ENCODE peak calls at places on chromosomes 16 and 17, in five cellular contexts. J is prostate gland; P is tibial artery; K is CD8-positive, alpha-beta T cell; W is stomach. H is an unnamed sample. For H3K9me3, the result is how much of the 10 kb centered on the place peaks cover.

GRCh38 chr17:36697907-36698526 is 96.6 kb downstream of the MRM1 start:
- DNase-seq in W (no peak), J (no peak), P (no peak), K (no peak), H (no peak)

GRCh38 chr17:43092891-43093290 is 32.3 kb downstream of the BRCA1 start:
- DNase-seq in P (no peak), J (no peak), W (no peak), K (no peak), H (no peak)

GRCh38 chr17:31535581-31535981 is 144.1 kb downstream of the RAB11FIP4 start:
- DNase-seq in W (no peak), K (no peak), P (no peak), J (no peak), H (no peak)

GRCh38 chr17:8857919-8858318 is 9.6 kb downstream of the PIK3R6 start:
- DNase-seq in K (no peak), P (no peak), W (no peak), J (no peak), H (peak)

GRCh38 chr17:76725580-76726230 is 701 bp downstream of the JMJD6 start:
- DNase-seq in J (peak), P (peak), W (peak), K (peak), H (peak)

GRCh38 chr17:77440571-77440981 is 299.8 kb downstream of the SEC14L1 start:
- DNase-seq in K (no peak), W (no peak), P (no peak), J (no peak), H (no peak)

GRCh38 chr17:46057366-46057765 is 58.3 kb downstream of the STH start:
- DNase-seq in K (no peak), P (no peak), J (no peak), W (no peak), H (no peak)

GRCh38 chr17:81727324-81728031 is 15.4 kb downstream of the SLC25A10 start:
- DNase-seq in K (no peak), W (peak), J (peak), P (no peak), H (no peak)

GRCh38 chr16:4813251-4814003 is 11.0 kb upstream of the ROGDI start:
- DNase-seq in K (no peak), W (no peak), J (no peak), P (no peak), H (no peak)

GRCh38 chr17:29038511-29039300 is 4.2 kb upstream of the PIPOX start:
- DNase-seq in J (no peak), W (no peak), K (no peak), P (no peak), H (no peak)

GRCh38 chr16:1374418-1375297 is 22.9 kb downstream of the GNPTG start:
- DNase-seq in W (no peak), J (no peak), P (no peak), K (no peak), H (no peak)

GRCh38 chr17:82977586-82977985 is 101.8 kb upstream of the METRNL start:
- DNase-seq in J (no peak), K (no peak), P (no peak), W (no peak), H (no peak)

GRCh38 chr17:30939059-30939689 is 17.4 kb downstream of the ADAP2 start:
- DNase-seq in J (no peak), P (no peak), K (no peak), W (no peak), H (no peak)

GRCh38 chr17:71071837-71072236 is 902.5 kb downstream of the KCNJ2 start:
- DNase-seq in J (no peak), W (no peak), K (no peak), P (no peak), H (peak)

DNA sequence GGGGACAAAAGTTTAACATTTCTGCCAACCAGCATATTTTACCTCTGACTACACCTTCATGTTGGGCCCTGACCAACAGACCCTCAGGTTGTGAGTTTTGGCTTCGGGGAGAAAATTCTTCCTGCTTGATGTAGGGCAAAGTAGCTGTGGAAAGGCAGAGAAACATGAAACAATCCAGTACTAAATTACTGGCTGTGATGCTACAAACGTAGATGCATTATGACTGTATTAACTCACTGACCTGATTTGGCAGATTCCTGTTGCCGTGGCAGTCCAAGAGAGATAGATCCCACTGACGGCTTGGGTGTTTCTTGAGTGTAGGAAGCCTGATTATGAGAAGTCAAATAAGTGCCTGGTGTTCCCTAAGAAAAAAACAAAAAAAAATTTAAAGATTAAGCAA is 80.7 kb downstream of the TTC19 start:
- DNase-seq in J (no peak), K (no peak), P (no peak), W (no peak), H (no peak)
- H3K9me3 ChIP-seq in J (under half), K (under half), P (under half), W (under half), H (under half)

GRCh38 chr17:2035549-2036490 is 5.9 kb downstream of the DPH1 start:
- DNase-seq in P (no peak), K (no peak), J (no peak), W (no peak), H (no peak)
- H3K4me3 ChIP-seq in P (no peak), K (no peak), J (no peak), W (no peak), H (no peak)

DNA sequence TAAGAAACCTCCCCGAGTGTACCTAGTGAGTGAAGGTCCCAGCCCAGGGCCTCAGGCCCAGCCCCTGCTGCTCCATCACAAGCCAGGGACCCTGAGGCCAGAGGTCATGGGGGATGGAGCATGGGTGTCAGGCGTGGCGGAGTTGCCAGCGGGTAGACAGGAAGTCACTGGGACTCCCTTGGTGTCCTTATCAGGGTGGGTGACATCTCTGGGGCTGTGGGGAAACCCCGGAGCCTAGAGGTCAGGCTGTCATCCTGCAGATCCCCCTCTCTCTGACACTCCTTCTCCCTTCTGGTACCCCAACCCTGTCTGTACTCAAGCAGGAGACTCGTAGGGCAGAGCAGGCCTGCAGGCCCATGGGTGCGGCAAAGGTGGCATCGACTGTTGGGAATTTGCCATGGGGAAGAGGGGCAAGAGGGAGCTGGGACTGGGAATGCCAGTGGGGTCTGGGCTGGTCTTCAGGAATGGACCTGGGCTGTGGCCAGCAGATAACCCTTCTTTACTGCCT is 10.8 kb upstream of the ADGRG1 start:
- DNase-seq in K (no peak), P (peak), J (no peak), W (peak), H (no peak)
- H3K27ac ChIP-seq in K (no peak), P (no peak), J (peak), W (peak), H (no peak)

GRCh38 chr17:79574108-79574507 is 36.7 kb downstream of the RBFOX3 start:
- DNase-seq in K (no peak), J (no peak), P (no peak), W (no peak), H (no peak)
- H3K9me3 ChIP-seq in K (under half), J (under half), P (under half), W (under half), H (under half)

GRCh38 chr17:48556534-48557401 is 11.9 kb upstream of the HOXB2 start:
- DNase-seq in P (no peak), K (no peak), W (no peak), J (no peak), H (no peak)
- H3K4me3 ChIP-seq in P (peak), K (no peak), W (no peak), J (no peak), H (no peak)

GRCh38 chr17:75430159-75430748 is 24.8 kb upstream of the GRB2 start:
- DNase-seq in K (no peak), P (peak), J (no peak), W (no peak), H (peak)
- H3K27ac ChIP-seq in K (no peak), P (peak), J (no peak), W (no peak), H (peak)

DNA sequence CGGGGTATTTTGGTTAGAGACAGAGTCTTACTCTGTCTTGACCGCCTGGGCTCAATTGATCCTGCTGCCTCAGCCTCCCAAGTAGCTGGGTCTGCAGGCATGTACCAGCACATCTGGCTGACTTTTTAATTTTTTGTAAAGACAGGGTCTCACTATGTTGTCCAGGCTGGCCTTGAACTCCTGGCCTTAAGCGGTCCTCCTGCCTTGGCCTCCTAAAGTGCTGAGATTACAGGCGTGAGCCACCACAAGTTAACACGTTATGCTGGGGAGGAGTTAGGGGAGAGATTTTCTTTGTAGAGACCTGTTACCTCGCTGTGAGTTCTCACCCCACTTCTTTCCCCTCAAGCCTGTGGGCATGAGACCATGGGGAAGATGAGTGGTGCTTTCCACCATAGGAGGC is 1.8 kb upstream of the CES4A start:
- DNase-seq in K (no peak), P (no peak), W (no peak), J (no peak), H (no peak)
- H3K9me3 ChIP-seq in K (under half), P (under half), W (under half), J (under half), H (under half)

DNA sequence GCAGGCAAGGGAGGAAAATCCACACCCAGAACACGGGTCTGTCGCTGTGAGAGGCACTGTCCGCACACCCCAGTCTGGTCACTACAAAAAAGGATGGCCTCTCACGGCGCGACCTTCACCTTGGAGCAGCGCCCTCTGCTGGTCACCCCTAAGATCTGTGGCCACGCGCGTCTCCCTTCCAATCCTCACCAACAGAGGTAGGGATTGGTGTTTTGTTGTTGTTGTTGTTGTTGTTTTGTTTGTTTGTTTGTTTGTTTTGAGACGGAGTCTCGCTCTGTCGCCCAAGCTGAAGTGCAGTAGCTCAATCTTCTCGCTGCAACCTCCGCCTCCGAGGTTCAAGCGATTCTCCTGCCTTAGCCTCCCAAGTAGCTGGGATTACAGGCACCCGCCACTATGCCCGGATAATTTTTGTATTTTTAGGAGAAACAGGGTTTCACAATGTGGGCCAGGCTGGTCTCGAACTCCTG is 15.0 kb upstream of the C17orf58 start:
- DNase-seq in K (no peak), W (peak), P (no peak), J (no peak), H (peak)
- H3K4me3 ChIP-seq in K (peak), W (no peak), P (no peak), J (no peak), H (no peak)

DNA sequence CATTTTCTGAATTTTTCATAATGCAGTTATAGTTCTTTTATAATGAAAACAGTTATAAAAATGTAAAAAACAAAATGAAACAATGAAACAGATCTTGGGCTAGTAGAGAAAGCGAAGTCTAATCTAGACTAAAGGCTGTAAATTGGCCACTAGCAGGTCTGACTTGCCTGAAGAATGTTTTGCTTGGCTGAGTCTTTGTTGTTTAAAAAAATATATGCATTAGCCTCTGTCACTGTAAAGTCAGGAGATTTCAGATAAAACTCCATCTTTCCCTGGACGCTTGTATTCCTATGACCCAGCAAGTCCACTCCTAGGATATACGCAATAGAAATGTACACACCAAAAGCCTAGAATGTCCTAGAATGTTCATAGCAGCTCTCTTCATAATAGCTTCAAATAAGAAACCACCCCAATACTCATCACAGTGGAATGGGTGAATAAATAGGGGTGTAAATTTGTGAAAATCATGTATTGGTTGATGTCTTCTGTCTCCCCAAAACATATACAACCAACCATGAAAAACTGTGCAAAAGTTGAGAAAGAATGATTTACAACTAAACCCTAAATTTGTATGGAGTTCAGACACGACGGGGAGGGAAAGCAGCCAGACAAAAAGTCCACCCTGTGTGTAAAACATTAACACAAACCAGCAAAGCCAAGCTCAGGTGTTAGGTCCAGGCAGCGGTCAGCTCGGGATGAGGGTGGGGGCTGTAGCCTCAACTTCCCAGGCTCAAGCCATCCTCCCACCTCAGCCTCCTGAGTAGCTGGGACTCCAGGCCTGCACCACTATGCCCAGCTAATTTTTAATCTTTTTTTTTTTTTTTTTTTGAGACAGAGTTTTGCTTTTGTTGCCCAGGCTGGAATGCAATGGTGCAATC is 37.8 kb upstream of the MEAK7 start:
- DNase-seq in W (no peak), P (no peak), J (no peak), K (no peak), H (no peak)
- H3K27ac ChIP-seq in W (no peak), P (no peak), J (no peak), K (no peak), H (no peak)

GRCh38 chr16:86151372-86151950 is 252.5 kb downstream of the IRF8 start:
- DNase-seq in P (no peak), J (no peak), K (no peak), W (no peak), H (peak)
- H3K9me3 ChIP-seq in P (under half), J (under half), K (under half), W (under half), H (under half)